ENCODE peak calls at places on chromosomes 5 and 9, in nine cellular contexts. Y, O, I, G, C, H, E, Q and K are unnamed samples.

GRCh38 chr5:176183321-176184074 is 54.7 kb upstream of the SIMC1 start:
- DNase-seq in Y (peak; percentile 27), O (no peak), I (no peak), G (no peak), C (no peak), H (no peak), E (no peak), Q (no peak), K (no peak)

GRCh38 chr5:74631088-74631960 is 9.2 kb downstream of the ENC1 start:
- DNase-seq in Y (no peak), O (peak; percentile 51), I (peak; percentile 71), G (peak; percentile 78), C (no peak), H (peak; percentile 67), E (no peak), Q (no peak), K (peak; percentile 8)

GRCh38 chr5:138438724-138439536 is at the start of gene REEP2:
- DNase-seq in Y (peak; percentile 83), O (peak; percentile 31), I (peak; percentile 30), G (peak; percentile 22), C (peak; percentile 55), H (peak; percentile 56), E (peak; percentile 31), Q (peak; percentile 65), K (peak; percentile 56)

GRCh38 chr9:88161144-88161543 is 22.9 kb upstream of the SPATA31C2 start:
- DNase-seq in Y (no peak), O (no peak), I (no peak), G (no peak), C (no peak), H (no peak), E (no peak), Q (no peak), K (no peak)

GRCh38 chr5:66909364-66909763 is 287.2 kb downstream of the CD180 start:
- DNase-seq in Y (no peak), O (no peak), I (peak; percentile 17), G (no peak), C (no peak), H (no peak), E (no peak), Q (no peak), K (no peak)

GRCh38 chr9:88983865-88984542 is 7.3 kb upstream of the S1PR3 start:
- DNase-seq in Y (no peak), O (no peak), I (no peak), G (no peak), C (no peak), H (no peak), E (no peak), Q (no peak), K (no peak)

GRCh38 chr9:133948138-133948537 is 44.0 kb downstream of the VAV2 start:
- DNase-seq in Y (peak; percentile 4), O (no peak), I (no peak), G (no peak), C (no peak), H (no peak), E (no peak), Q (no peak), K (no peak)

GRCh38 chr5:32523625-32524024 is 61.7 kb upstream of the SUB1 start:
- DNase-seq in Y (no peak), O (no peak), I (no peak), G (peak; percentile 12), C (no peak), H (no peak), E (no peak), Q (no peak), K (no peak)

GRCh38 chr5:109743770-109744212 is 54.1 kb downstream of the MAN2A1 start:
- DNase-seq in Y (no peak), O (peak; percentile 98), I (peak; percentile 58), G (peak; percentile 69), C (no peak), H (peak; percentile 78), E (no peak), Q (no peak), K (no peak)

GRCh38 chr9:133605856-133606721 is 3.1 kb downstream of the FAM163B start:
- DNase-seq in Y (no peak), O (no peak), I (no peak), G (no peak), C (no peak), H (no peak), E (no peak), Q (no peak), K (no peak)

GRCh38 chr9:136483589-136484152 is 831 bp upstream of the SEC16A start:
- DNase-seq in Y (peak; percentile 99), O (peak; percentile 84), I (peak; percentile 84), G (peak; percentile 91), C (peak; percentile 99), H (peak; percentile 99), E (peak; percentile 95), Q (peak; percentile 98), K (peak; percentile 96)

GRCh38 chr9:69945671-69946141 is 97.9 kb upstream of the MAMDC2 start:
- DNase-seq in Y (no peak), O (peak; percentile 77), I (peak; percentile 93), G (peak; percentile 10), C (no peak), H (no peak), E (peak; percentile 9), Q (no peak), K (no peak)

GRCh38 chr9:131188986-131189385 is 63.6 kb downstream of the NUP214 start:
- DNase-seq in Y (no peak), O (no peak), I (no peak), G (no peak), C (no peak), H (no peak), E (no peak), Q (no peak), K (no peak)

GRCh38 chr9:131190191-131190590 is 64.8 kb downstream of the NUP214 start:
- DNase-seq in Y (no peak), O (no peak), I (no peak), G (no peak), C (no peak), H (peak; percentile 46), E (no peak), Q (no peak), K (no peak)

GRCh38 chr9:131194767-131195166 is 69.4 kb downstream of the NUP214 start:
- DNase-seq in Y (no peak), O (no peak), I (no peak), G (no peak), C (no peak), H (no peak), E (no peak), Q (no peak), K (no peak)

GRCh38 chr9:131191857-131192256 is 66.5 kb downstream of the NUP214 start:
- DNase-seq in Y (no peak), O (no peak), I (no peak), G (no peak), C (no peak), H (no peak), E (no peak), Q (no peak), K (no peak)

DNA sequence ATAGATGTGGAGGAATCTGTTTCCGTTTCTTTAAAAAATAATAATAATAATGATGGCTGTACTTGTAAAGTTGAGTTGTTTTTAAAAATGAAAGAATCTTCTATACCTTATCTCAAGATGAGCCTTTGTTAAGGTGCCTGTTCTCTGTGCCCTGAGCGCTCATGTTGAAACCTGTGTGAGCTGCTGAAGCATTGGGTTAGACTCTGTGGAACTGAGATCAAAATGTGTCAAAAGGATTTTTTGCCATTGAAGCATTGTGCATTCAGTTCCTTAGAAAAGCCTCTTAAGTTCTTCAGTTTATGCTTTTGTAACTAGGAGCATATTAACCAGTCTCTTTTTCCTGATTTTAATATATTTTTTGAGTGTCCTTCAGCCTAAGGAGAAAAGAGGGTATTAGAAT is 67.7 kb downstream of the NUP214 start:
- DNase-seq in Y (no peak), O (no peak), I (no peak), G (no peak), C (no peak), H (no peak), E (no peak), Q (no peak), K (no peak)
- TF ChIP-seq CTCF in Y (no peak), O (no peak), I (no peak), G (no peak), C (no peak), H (no peak), E (no peak), Q (no peak), K (no peak)

DNA sequence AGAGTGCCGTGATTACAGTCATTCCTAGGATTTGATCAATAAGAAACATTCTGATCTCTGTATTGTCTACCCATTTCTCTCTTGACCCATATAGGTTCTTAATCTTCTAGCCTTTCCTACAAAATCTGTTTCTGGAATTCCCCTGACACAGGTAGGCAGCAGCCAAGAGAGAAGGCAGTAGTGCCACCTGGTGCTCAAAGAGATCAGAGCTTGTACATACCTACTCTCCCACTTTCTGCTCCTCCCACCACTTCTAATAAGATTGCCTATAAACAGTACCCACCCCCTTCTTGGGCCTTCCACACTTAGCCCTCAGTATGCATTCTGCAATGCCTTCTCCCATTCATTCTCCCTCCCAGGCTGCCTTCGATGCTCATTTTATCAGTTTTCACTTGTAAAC is 117.4 kb upstream of the RORB start:
- DNase-seq in Y (peak; percentile 17), O (no peak), I (no peak), G (peak; percentile 45), C (no peak), H (peak; percentile 33), E (peak; percentile 30), Q (peak; percentile 47), K (no peak)
- TF ChIP-seq CTCF in Y (peak; percentile 32), O (no peak), I (no peak), G (peak; percentile 29), C (no peak), H (peak; percentile 20), E (peak; percentile 13), Q (no peak), K (no peak)

DNA sequence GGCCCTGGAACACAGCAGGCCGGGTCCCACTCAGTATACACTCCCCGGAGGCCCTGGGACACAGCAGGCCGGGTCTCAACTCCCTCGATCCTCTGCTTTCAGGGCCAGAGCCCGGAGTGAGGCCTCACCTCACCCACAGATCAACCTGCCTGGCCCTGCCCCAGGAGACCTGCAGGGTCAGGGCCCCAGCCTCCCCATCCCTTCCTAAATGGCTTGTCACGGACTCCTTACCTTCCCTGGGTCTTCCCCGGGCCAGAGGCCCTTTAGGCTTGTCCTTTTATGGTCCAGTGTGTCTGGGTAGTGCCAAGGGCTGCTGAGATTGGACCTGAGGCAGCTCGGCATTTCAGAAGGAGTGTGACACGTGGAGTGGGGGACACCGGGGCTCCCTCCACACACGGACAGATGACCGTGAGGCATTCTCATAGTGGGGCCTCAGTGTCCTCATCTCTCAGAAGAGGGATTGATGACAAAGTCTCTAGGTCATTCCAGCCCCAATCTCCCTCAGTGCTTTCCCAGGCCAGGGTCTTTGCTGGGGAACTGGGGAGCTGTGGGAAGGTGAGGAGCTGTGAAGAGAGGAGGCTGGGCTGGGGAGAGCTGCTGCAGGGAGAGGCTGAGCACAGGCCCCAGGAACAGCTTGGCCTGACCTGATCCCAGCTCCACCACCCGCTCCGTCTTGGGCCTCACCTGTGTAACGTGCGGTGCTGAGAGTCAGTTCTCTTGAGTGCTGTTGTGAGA is 18.0 kb upstream of the PLEKHG4B start:
- DNase-seq in Y (no peak), O (no peak), I (no peak), G (no peak), C (no peak), H (no peak), E (no peak), Q (no peak), K (no peak)
- TF ChIP-seq CTCF in Y (no peak), O (no peak), I (no peak), G (no peak), C (no peak), H (no peak), E (no peak), Q (no peak), K (no peak)

DNA sequence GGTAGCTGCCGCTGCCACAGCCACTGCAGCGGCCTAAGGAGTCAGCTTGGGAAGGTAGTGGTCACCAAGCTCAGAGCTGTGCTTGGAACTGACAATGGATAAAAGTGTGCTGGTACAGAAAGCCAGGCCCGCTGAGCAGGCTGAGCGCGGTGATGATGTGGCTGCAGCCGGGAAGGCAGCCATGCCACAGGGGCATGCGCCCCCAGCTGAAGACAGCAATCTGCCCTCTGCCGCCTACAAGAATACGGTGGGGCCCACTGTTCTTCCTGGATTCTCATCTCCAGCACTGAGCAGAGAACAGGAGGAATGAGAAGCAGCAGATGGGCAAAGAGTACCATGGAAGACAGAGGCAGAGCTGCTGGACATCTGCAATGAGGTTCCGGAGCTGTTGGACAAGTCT is 22.6 kb upstream of the ANKRD18A start:
- DNase-seq in Y (no peak), O (no peak), I (no peak), G (no peak), C (no peak), H (no peak), E (no peak), Q (no peak), K (no peak)
- TF ChIP-seq CTCF in Y (no peak), O (no peak), I (no peak), G (no peak), C (no peak), H (peak; percentile 15), E (no peak), Q (no peak), K (peak; percentile 4)